ENCODE peak calls at places on chromosomes 7 and 10, in seven cellular contexts. One of them, this sample, is unnamed. For H3K27me3 and H3K9me3, the result is how much of the 10 kb centered on the place peaks cover.

GRCh38 chr10:5813341-5814109 is at the start of gene GDI2:
- DNase-seq in CD4-positive, alpha-beta memory T cell: peak
- DNase-seq in heart left ventricle: peak
- DNase-seq in aorta: peak
- DNase-seq in suprapubic skin: peak
- DNase-seq in AG04450: peak
- DNase-seq in upper lobe of right lung: peak
- DNase-seq in this sample: peak

GRCh38 chr7:142482899-142483658 is 225.2 kb upstream of the PRSS58 start:
- DNase-seq in CD4-positive, alpha-beta memory T cell: peak
- DNase-seq in heart left ventricle: no peak
- DNase-seq in aorta: no peak
- DNase-seq in suprapubic skin: no peak
- DNase-seq in AG04450: no peak
- DNase-seq in upper lobe of right lung: no peak
- DNase-seq in this sample: no peak

GRCh38 chr7:112067609-112068540 is 138.3 kb downstream of the DOCK4 start:
- DNase-seq in CD4-positive, alpha-beta memory T cell: no peak
- DNase-seq in heart left ventricle: no peak
- DNase-seq in aorta: no peak
- DNase-seq in suprapubic skin: no peak
- DNase-seq in AG04450: no peak
- DNase-seq in upper lobe of right lung: no peak
- DNase-seq in this sample: no peak

GRCh38 chr10:116833986-116834760 is 15.1 kb upstream of the ENO4 start:
- DNase-seq in CD4-positive, alpha-beta memory T cell: no peak
- DNase-seq in heart left ventricle: no peak
- DNase-seq in aorta: no peak
- DNase-seq in suprapubic skin: no peak
- DNase-seq in AG04450: no peak
- DNase-seq in upper lobe of right lung: no peak
- DNase-seq in this sample: no peak

GRCh38 chr10:75358835-75359421 is 42.6 kb downstream of the ZNF503 start:
- DNase-seq in CD4-positive, alpha-beta memory T cell: no peak
- DNase-seq in heart left ventricle: no peak
- DNase-seq in aorta: no peak
- DNase-seq in suprapubic skin: no peak
- DNase-seq in AG04450: peak
- DNase-seq in upper lobe of right lung: no peak
- DNase-seq in this sample: no peak

GRCh38 chr7:107938448-107939250 is 47.7 kb downstream of the DLD start:
- DNase-seq in CD4-positive, alpha-beta memory T cell: no peak
- DNase-seq in heart left ventricle: peak
- DNase-seq in aorta: no peak
- DNase-seq in suprapubic skin: no peak
- DNase-seq in AG04450: no peak
- DNase-seq in upper lobe of right lung: no peak
- DNase-seq in this sample: peak

GRCh38 chr7:99267530-99268360 is 4.9 kb upstream of the MYH16 start:
- DNase-seq in CD4-positive, alpha-beta memory T cell: no peak
- DNase-seq in heart left ventricle: no peak
- DNase-seq in aorta: peak
- DNase-seq in suprapubic skin: no peak
- DNase-seq in AG04450: peak
- DNase-seq in upper lobe of right lung: no peak
- DNase-seq in this sample: no peak

GRCh38 chr7:134690016-134690415 is 43.4 kb downstream of the BPGM start:
- DNase-seq in CD4-positive, alpha-beta memory T cell: no peak
- DNase-seq in heart left ventricle: no peak
- DNase-seq in aorta: no peak
- DNase-seq in suprapubic skin: no peak
- DNase-seq in AG04450: peak
- DNase-seq in upper lobe of right lung: no peak
- DNase-seq in this sample: no peak

GRCh38 chr7:117112640-117113039 is 159.3 kb downstream of the ST7 start:
- DNase-seq in CD4-positive, alpha-beta memory T cell: no peak
- DNase-seq in heart left ventricle: no peak
- DNase-seq in aorta: no peak
- DNase-seq in suprapubic skin: no peak
- DNase-seq in AG04450: no peak
- DNase-seq in upper lobe of right lung: no peak
- DNase-seq in this sample: no peak

GRCh38 chr7:69994218-69994617 is 395.9 kb downstream of the AUTS2 start:
- DNase-seq in CD4-positive, alpha-beta memory T cell: no peak
- DNase-seq in heart left ventricle: no peak
- DNase-seq in aorta: no peak
- DNase-seq in suprapubic skin: no peak
- DNase-seq in AG04450: no peak
- DNase-seq in upper lobe of right lung: no peak
- DNase-seq in this sample: no peak

GRCh38 chr10:66187096-66187733 is 738.6 kb upstream of the LRRTM3 start:
- DNase-seq in CD4-positive, alpha-beta memory T cell: no peak
- DNase-seq in heart left ventricle: no peak
- DNase-seq in aorta: no peak
- DNase-seq in suprapubic skin: no peak
- DNase-seq in AG04450: no peak
- DNase-seq in upper lobe of right lung: no peak
- DNase-seq in this sample: no peak

GRCh38 chr10:69573056-69573806 is at the start of gene NEUROG3:
- DNase-seq in CD4-positive, alpha-beta memory T cell: no peak
- DNase-seq in heart left ventricle: peak
- DNase-seq in aorta: no peak
- DNase-seq in suprapubic skin: no peak
- DNase-seq in AG04450: no peak
- DNase-seq in upper lobe of right lung: no peak
- DNase-seq in this sample: no peak

GRCh38 chr10:17590969-17591645 is 26.1 kb downstream of the HACD1 start:
- DNase-seq in CD4-positive, alpha-beta memory T cell: no peak
- DNase-seq in heart left ventricle: no peak
- DNase-seq in aorta: no peak
- DNase-seq in suprapubic skin: no peak
- DNase-seq in AG04450: no peak
- DNase-seq in upper lobe of right lung: no peak
- DNase-seq in this sample: no peak

GRCh38 chr7:937851-938484 is 16.5 kb downstream of the ADAP1 start:
- DNase-seq in CD4-positive, alpha-beta memory T cell: no peak
- DNase-seq in heart left ventricle: peak
- DNase-seq in aorta: peak
- DNase-seq in suprapubic skin: peak
- DNase-seq in AG04450: no peak
- DNase-seq in upper lobe of right lung: peak
- DNase-seq in this sample: no peak

GRCh38 chr10:3107426-3107961 is 40.1 kb downstream of the PFKP start:
- DNase-seq in CD4-positive, alpha-beta memory T cell: no peak
- DNase-seq in heart left ventricle: peak
- DNase-seq in aorta: peak
- DNase-seq in suprapubic skin: peak
- DNase-seq in AG04450: peak
- DNase-seq in upper lobe of right lung: peak
- DNase-seq in this sample: peak

GRCh38 chr10:93223336-93223735 is 149.6 kb downstream of the CYP26A1 start:
- DNase-seq in CD4-positive, alpha-beta memory T cell: no peak
- DNase-seq in heart left ventricle: no peak
- DNase-seq in aorta: no peak
- DNase-seq in suprapubic skin: no peak
- DNase-seq in AG04450: no peak
- DNase-seq in upper lobe of right lung: no peak
- DNase-seq in this sample: no peak

GRCh38 chr7:109460296-109460695 is 890.6 kb downstream of the DNAJB9 start:
- DNase-seq in CD4-positive, alpha-beta memory T cell: no peak
- DNase-seq in heart left ventricle: no peak
- DNase-seq in aorta: no peak
- DNase-seq in suprapubic skin: no peak
- DNase-seq in AG04450: no peak
- DNase-seq in upper lobe of right lung: no peak
- DNase-seq in this sample: no peak

GRCh38 chr10:131081386-131081785 is 230.1 kb downstream of the TCERG1L start:
- DNase-seq in CD4-positive, alpha-beta memory T cell: no peak
- DNase-seq in heart left ventricle: no peak
- DNase-seq in aorta: no peak
- DNase-seq in suprapubic skin: no peak
- DNase-seq in AG04450: no peak
- DNase-seq in upper lobe of right lung: no peak
- DNase-seq in this sample: no peak

GRCh38 chr10:45505336-45505735 is 131.3 kb downstream of the ALOX5 start:
- DNase-seq in CD4-positive, alpha-beta memory T cell: no peak
- DNase-seq in heart left ventricle: no peak
- DNase-seq in aorta: no peak
- DNase-seq in suprapubic skin: no peak
- DNase-seq in AG04450: no peak
- DNase-seq in upper lobe of right lung: no peak
- DNase-seq in this sample: no peak

GRCh38 chr10:20682782-20683181 is 214.3 kb downstream of the NEBL start:
- DNase-seq in CD4-positive, alpha-beta memory T cell: no peak
- DNase-seq in heart left ventricle: no peak
- DNase-seq in aorta: no peak
- DNase-seq in suprapubic skin: no peak
- DNase-seq in AG04450: no peak
- DNase-seq in upper lobe of right lung: no peak
- DNase-seq in this sample: no peak

GRCh38 chr7:134339475-134339874 is 22.7 kb upstream of the SLC35B4 start:
- DNase-seq in CD4-positive, alpha-beta memory T cell: no peak
- DNase-seq in heart left ventricle: no peak
- DNase-seq in aorta: no peak
- DNase-seq in suprapubic skin: no peak
- DNase-seq in AG04450: no peak
- DNase-seq in upper lobe of right lung: no peak
- DNase-seq in this sample: no peak

GRCh38 chr7:30254717-30255095 is 29.7 kb upstream of the ZNRF2 start:
- DNase-seq in CD4-positive, alpha-beta memory T cell: no peak
- DNase-seq in heart left ventricle: no peak
- DNase-seq in aorta: no peak
- DNase-seq in suprapubic skin: no peak
- DNase-seq in AG04450: no peak
- DNase-seq in upper lobe of right lung: no peak
- DNase-seq in this sample: no peak

GRCh38 chr10:132860527-132860926 is 74.6 kb upstream of the NKX6-2 start:
- DNase-seq in CD4-positive, alpha-beta memory T cell: no peak
- DNase-seq in heart left ventricle: peak
- DNase-seq in aorta: peak
- DNase-seq in suprapubic skin: peak
- DNase-seq in AG04450: no peak
- DNase-seq in upper lobe of right lung: peak
- DNase-seq in this sample: peak
- H3K27me3 ChIP-seq in CD4-positive, alpha-beta memory T cell: under half
- H3K27me3 ChIP-seq in heart left ventricle: under half
- H3K27me3 ChIP-seq in aorta: under half
- H3K27me3 ChIP-seq in suprapubic skin: under half
- H3K27me3 ChIP-seq in AG04450: under half
- H3K27me3 ChIP-seq in upper lobe of right lung: under half
- H3K27me3 ChIP-seq in this sample: half or more

DNA sequence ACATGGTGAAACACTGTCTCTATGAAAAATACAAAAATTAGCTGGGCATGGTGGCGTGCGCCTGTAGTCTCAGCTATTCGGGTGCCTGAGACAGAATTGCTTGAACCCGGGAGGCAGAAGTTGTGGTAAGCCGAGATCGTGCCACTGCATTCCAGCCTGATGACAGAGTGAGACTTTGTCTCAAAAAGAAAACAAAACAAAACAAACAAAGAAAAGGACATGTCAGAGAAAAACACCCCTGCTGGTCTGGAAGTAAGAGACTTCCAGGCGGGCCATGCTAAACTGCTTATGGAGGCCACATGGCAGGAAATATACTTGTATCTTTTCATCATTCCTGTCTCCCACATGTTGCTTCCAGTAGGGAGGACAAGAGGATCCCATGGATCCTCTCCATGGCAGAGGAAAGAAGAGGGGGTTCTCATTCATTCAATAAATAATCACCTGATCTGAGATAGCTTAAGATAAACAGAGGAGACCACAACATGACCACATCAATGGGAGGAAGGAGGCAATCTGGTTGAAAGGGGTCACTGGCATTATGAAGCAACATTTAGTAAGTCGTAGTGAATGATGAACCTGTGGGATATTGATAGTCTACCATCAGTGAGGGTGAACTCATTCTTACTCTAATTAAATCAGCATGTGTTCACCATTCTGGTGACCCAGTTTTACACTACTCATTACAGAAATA is 60.5 kb upstream of the ZNF138 start:
- DNase-seq in CD4-positive, alpha-beta memory T cell: no peak
- DNase-seq in heart left ventricle: no peak
- DNase-seq in aorta: no peak
- DNase-seq in suprapubic skin: no peak
- DNase-seq in AG04450: no peak
- DNase-seq in upper lobe of right lung: no peak
- DNase-seq in this sample: no peak
- H3K9me3 ChIP-seq in CD4-positive, alpha-beta memory T cell: under half
- H3K9me3 ChIP-seq in heart left ventricle: under half
- H3K9me3 ChIP-seq in aorta: under half
- H3K9me3 ChIP-seq in suprapubic skin: under half
- H3K9me3 ChIP-seq in AG04450: under half
- H3K9me3 ChIP-seq in upper lobe of right lung: under half
- H3K9me3 ChIP-seq in this sample: under half

DNA sequence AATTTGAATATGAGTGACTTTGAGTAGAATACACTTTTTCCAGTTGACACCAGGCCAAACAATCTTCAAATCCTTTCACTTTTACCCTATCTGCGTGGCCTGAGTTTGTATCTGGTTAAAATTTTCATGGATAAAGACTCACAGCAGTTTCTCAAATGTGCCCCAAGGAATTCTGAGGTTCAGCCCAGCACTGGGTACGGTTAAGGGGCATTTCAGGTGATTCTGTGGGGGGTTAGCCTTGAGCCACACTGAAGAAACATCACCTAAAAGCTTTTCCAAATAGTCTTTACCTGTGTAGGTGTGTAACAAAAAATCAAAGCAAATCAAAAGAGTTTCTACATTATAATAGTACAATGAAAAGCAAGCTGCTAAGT is 83.8 kb upstream of the DNAJC1 start:
- DNase-seq in CD4-positive, alpha-beta memory T cell: no peak
- DNase-seq in heart left ventricle: no peak
- DNase-seq in aorta: no peak
- DNase-seq in suprapubic skin: no peak
- DNase-seq in AG04450: no peak
- DNase-seq in upper lobe of right lung: no peak
- DNase-seq in this sample: no peak
- H3K27ac ChIP-seq in CD4-positive, alpha-beta memory T cell: no peak
- H3K27ac ChIP-seq in heart left ventricle: peak
- H3K27ac ChIP-seq in aorta: no peak
- H3K27ac ChIP-seq in suprapubic skin: peak
- H3K27ac ChIP-seq in AG04450: no peak
- H3K27ac ChIP-seq in upper lobe of right lung: no peak
- H3K27ac ChIP-seq in this sample: peak

DNA sequence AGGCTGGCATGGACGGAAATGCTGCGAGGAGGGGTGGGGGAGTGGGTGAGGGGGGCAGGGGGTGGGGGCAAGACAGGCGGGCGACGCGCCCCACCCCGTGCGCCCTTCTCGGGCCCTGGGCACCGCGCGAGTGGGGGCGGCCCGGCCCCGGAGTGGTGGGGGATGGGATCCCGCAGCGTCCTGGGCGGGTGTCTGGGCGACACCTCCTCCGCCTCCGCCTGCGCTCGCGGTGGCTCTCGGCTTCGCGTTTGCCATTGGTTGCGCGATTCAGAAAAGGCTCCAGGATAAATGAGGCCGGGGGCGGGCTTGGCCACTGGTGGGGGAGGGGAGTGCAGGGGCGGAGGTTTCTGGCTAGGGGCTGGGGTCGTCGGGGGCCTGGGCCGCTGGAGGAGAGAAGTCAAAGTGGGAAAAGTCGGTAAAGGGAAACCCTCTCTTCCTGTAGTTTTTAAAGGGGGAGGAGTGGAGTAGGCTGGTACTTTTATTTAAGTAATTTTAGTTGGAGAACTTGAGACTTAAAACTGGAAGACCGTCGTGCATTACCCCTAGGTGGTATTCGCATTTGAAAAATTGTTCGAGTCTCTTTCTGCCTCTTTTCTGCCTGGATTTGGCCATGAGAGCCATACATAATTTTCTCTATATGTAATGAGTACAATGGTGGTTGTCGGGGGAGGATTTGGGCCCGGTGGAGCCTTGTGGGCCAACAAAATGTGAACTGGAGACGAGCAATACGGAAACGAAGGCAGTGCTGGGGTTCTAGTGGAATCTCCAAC is 984 bp upstream of the IGF2BP3 start:
- DNase-seq in CD4-positive, alpha-beta memory T cell: no peak
- DNase-seq in heart left ventricle: no peak
- DNase-seq in aorta: no peak
- DNase-seq in suprapubic skin: no peak
- DNase-seq in AG04450: no peak
- DNase-seq in upper lobe of right lung: no peak
- DNase-seq in this sample: no peak
- H3K27me3 ChIP-seq in CD4-positive, alpha-beta memory T cell: half or more
- H3K27me3 ChIP-seq in heart left ventricle: half or more
- H3K27me3 ChIP-seq in aorta: under half
- H3K27me3 ChIP-seq in suprapubic skin: half or more
- H3K27me3 ChIP-seq in AG04450: under half
- H3K27me3 ChIP-seq in upper lobe of right lung: half or more
- H3K27me3 ChIP-seq in this sample: half or more

This sample was measured in left ventricle myocardium inferior.